ENCODE peak calls at places on chromosomes 7 and 10, in nine cellular contexts. Q, V, F, W, M, E, I, O and Y are unnamed samples.

GRCh38 chr7:142795339-142795863 is 24.6 kb downstream of the PRSS2 start:
- DNase-seq in Q (no peak), V (no peak), F (no peak), W (no peak), M (no peak), E (no peak), I (peak), O (peak), Y (no peak)

GRCh38 chr10:69629897-69630650 is at the start of gene FAM241B:
- DNase-seq in Q (peak), V (peak), F (no peak), W (peak), M (peak), E (no peak), I (no peak), O (peak), Y (peak)

GRCh38 chr7:494906-495305 is 24.7 kb downstream of the PDGFA start:
- DNase-seq in Q (no peak), V (no peak), F (no peak), W (no peak), M (no peak), E (no peak), I (no peak), O (peak), Y (no peak)

GRCh38 chr7:13990319-13990983 is 985 bp upstream of the ETV1 start:
- DNase-seq in Q (peak), V (peak), F (no peak), W (peak), M (peak), E (no peak), I (no peak), O (peak), Y (peak)

GRCh38 chr10:60396766-60397165 is 7.1 kb upstream of the ANK3 start:
- DNase-seq in Q (no peak), V (no peak), F (no peak), W (no peak), M (no peak), E (no peak), I (no peak), O (no peak), Y (no peak)

GRCh38 chr10:132331259-132331955 is 586 bp upstream of the LRRC27 start:
- DNase-seq in Q (no peak), V (no peak), F (no peak), W (no peak), M (no peak), E (no peak), I (no peak), O (no peak), Y (no peak)

GRCh38 chr10:111698711-111699110 is 484.9 kb downstream of the GPAM start:
- DNase-seq in Q (no peak), V (no peak), F (no peak), W (no peak), M (no peak), E (no peak), I (no peak), O (no peak), Y (no peak)

GRCh38 chr10:103786020-103786419 is 69.4 kb downstream of the SH3PXD2A start:
- DNase-seq in Q (no peak), V (no peak), F (no peak), W (no peak), M (no peak), E (no peak), I (no peak), O (no peak), Y (no peak)

GRCh38 chr10:31419394-31420063 is 100.5 kb downstream of the ZEB1 start:
- DNase-seq in Q (no peak), V (no peak), F (peak), W (no peak), M (no peak), E (no peak), I (no peak), O (no peak), Y (no peak)

GRCh38 chr7:38953971-38954370 is 23.7 kb upstream of the POU6F2 start:
- DNase-seq in Q (no peak), V (no peak), F (no peak), W (no peak), M (no peak), E (no peak), I (no peak), O (no peak), Y (no peak)

GRCh38 chr10:79414714-79415113 is 30.7 kb downstream of the ZCCHC24 start:
- DNase-seq in Q (no peak), V (no peak), F (no peak), W (no peak), M (no peak), E (no peak), I (no peak), O (no peak), Y (no peak)

GRCh38 chr7:116671681-116672595 is at the start of gene MET:
- DNase-seq in Q (peak), V (peak), F (peak), W (peak), M (peak), E (no peak), I (no peak), O (peak), Y (peak)

GRCh38 chr10:230758-231157 is 95.5 kb downstream of the ZMYND11 start:
- DNase-seq in Q (peak), V (peak), F (no peak), W (no peak), M (no peak), E (no peak), I (peak), O (no peak), Y (no peak)

GRCh38 chr10:67659497-67659896 is 36.5 kb downstream of the CTNNA3 start:
- DNase-seq in Q (no peak), V (no peak), F (no peak), W (no peak), M (no peak), E (no peak), I (no peak), O (no peak), Y (no peak)

GRCh38 chr10:77156406-77156879 is 481.2 kb downstream of the KCNMA1 start:
- DNase-seq in Q (no peak), V (no peak), F (peak), W (no peak), M (peak), E (peak), I (no peak), O (no peak), Y (peak)

GRCh38 chr7:7843972-7844371 is 124.6 kb upstream of the GLCCI1 start:
- DNase-seq in Q (no peak), V (no peak), F (no peak), W (no peak), M (no peak), E (no peak), I (no peak), O (no peak), Y (no peak)

GRCh38 chr10:97805096-97805879 is 33.5 kb upstream of the SFRP5 start:
- DNase-seq in Q (no peak), V (no peak), F (no peak), W (no peak), M (peak), E (no peak), I (no peak), O (no peak), Y (no peak)

GRCh38 chr10:96863922-96864543 is 31.9 kb downstream of the LCOR start:
- DNase-seq in Q (no peak), V (no peak), F (no peak), W (peak), M (peak), E (no peak), I (no peak), O (no peak), Y (no peak)

GRCh38 chr7:103687981-103688380 is 242.0 kb upstream of the SLC26A5 start:
- DNase-seq in Q (no peak), V (no peak), F (no peak), W (no peak), M (no peak), E (no peak), I (no peak), O (no peak), Y (no peak)

GRCh38 chr7:110386914-110387313 is 704.0 kb upstream of the LRRN3 start:
- DNase-seq in Q (no peak), V (no peak), F (peak), W (peak), M (peak), E (peak), I (no peak), O (no peak), Y (no peak)

GRCh38 chr10:57925045-57925444 is 342.6 kb downstream of the IPMK start:
- DNase-seq in Q (no peak), V (no peak), F (no peak), W (peak), M (peak), E (no peak), I (no peak), O (no peak), Y (peak)

GRCh38 chr10:16459428-16459939 is 22.7 kb downstream of the PTER start:
- DNase-seq in Q (no peak), V (no peak), F (no peak), W (no peak), M (no peak), E (no peak), I (no peak), O (no peak), Y (no peak)

GRCh38 chr7:96447109-96447645 is 125.3 kb upstream of the SLC25A13 start:
- DNase-seq in Q (no peak), V (no peak), F (no peak), W (no peak), M (no peak), E (no peak), I (no peak), O (no peak), Y (no peak)

GRCh38 chr10:99859585-99859984 is 77.1 kb downstream of the ABCC2 start:
- DNase-seq in Q (peak), V (peak), F (no peak), W (peak), M (peak), E (no peak), I (peak), O (no peak), Y (no peak)